ENCODE peak calls at places on chromosome 19, in eight cellular contexts. Q, H, L, T, F, U, A and G are unnamed samples.
A peak's percentile ranks its signal among the peaks of the same experiment; 100 is the strongest.

GRCh38 chr19:51295382-51296126 is 15.9 kb upstream of the IGLON5 start:
- DNase-seq in F (no peak), U (no peak), H (no peak), T (no peak), A (no peak), Q (no peak), L (no peak), G (no peak)

GRCh38 chr19:1481893-1482360 is 2.9 kb upstream of the C19orf25 start:
- DNase-seq in Q (no peak), F (peak; percentile 60), A (no peak), H (no peak), U (no peak), T (peak; percentile 13), L (no peak), G (no peak)

GRCh38 chr19:19711934-19712828 is 20.7 kb downstream of the ZNF14 start:
- DNase-seq in T (no peak), Q (no peak), L (no peak), U (no peak), F (no peak), A (no peak), H (no peak), G (no peak)

GRCh38 chr19:2327773-2328400 is 499 bp downstream of the LSM7 start:
- DNase-seq in U (peak; percentile 79), Q (no peak), L (peak; percentile 83), T (no peak), A (peak; percentile 80), H (no peak), F (no peak), G (no peak)

GRCh38 chr19:3464797-3465235 is 15.5 kb downstream of the SMIM24 start:
- DNase-seq in U (no peak), Q (no peak), F (no peak), H (no peak), L (no peak), A (no peak), T (no peak), G (no peak)

GRCh38 chr19:43735957-43736356 is 18.8 kb downstream of the SMG9 start:
- DNase-seq in H (no peak), L (no peak), Q (no peak), A (no peak), F (no peak), T (no peak), U (peak; percentile 21), G (no peak)

GRCh38 chr19:42121666-42122069 is 10.6 kb downstream of the POU2F2 start:
- DNase-seq in A (peak; percentile 43), U (peak; percentile 82), T (no peak), H (peak; percentile 73), L (peak; percentile 69), Q (peak; percentile 20), F (peak; percentile 85), G (no peak)

GRCh38 chr19:611506-611869 is 21.8 kb downstream of the HCN2 start:
- DNase-seq in F (no peak), H (no peak), A (no peak), U (peak; percentile 63), Q (no peak), L (peak; percentile 74), T (no peak), G (no peak)

GRCh38 chr19:29665826-29666633 is 769 bp downstream of the PLEKHF1 start:
- DNase-seq in U (peak; percentile 70), H (peak; percentile 88), Q (peak; percentile 54), L (peak; percentile 88), T (no peak), F (peak; percentile 73), A (peak; percentile 45), G (peak; percentile 83)

GRCh38 chr19:48194041-48194871 is 23.8 kb downstream of the ZSWIM9 start:
- DNase-seq in A (no peak), H (peak; percentile 60), L (peak; percentile 17), T (no peak), U (peak; percentile 28), Q (no peak), F (no peak), G (no peak)

GRCh38 chr19:57850553-57851017 is 926 bp downstream of the ZNF587 start:
- DNase-seq in A (peak; percentile 76), L (peak; percentile 27), Q (no peak), H (no peak), F (peak; percentile 74), T (peak; percentile 19), U (peak; percentile 45), G (no peak)

GRCh38 chr19:3285647-3286176 is 61.3 kb downstream of the CELF5 start:
- DNase-seq in U (peak; percentile 31), F (no peak), T (no peak), L (peak; percentile 28), Q (no peak), H (no peak), A (no peak), G (no peak)

GRCh38 chr19:54459282-54460229 is 4.0 kb downstream of the LENG9 start:
- DNase-seq in L (no peak), F (peak; percentile 49), A (peak; percentile 18), T (peak; percentile 83), Q (no peak), H (peak; percentile 59), U (no peak), G (no peak)

GRCh38 chr19:41887711-41888382 is 4.9 kb downstream of the ARHGEF1 start:
- DNase-seq in A (peak; percentile 70), Q (no peak), U (peak; percentile 29), F (peak; percentile 90), L (no peak), T (peak; percentile 76), H (peak; percentile 72), G (no peak)

GRCh38 chr19:48842744-48843162 is 6.5 kb upstream of the HSD17B14 start:
- DNase-seq in T (peak; percentile 40), H (peak; percentile 69), A (peak; percentile 55), L (peak; percentile 68), F (no peak), Q (peak; percentile 57), U (peak; percentile 71), G (no peak)

DNA sequence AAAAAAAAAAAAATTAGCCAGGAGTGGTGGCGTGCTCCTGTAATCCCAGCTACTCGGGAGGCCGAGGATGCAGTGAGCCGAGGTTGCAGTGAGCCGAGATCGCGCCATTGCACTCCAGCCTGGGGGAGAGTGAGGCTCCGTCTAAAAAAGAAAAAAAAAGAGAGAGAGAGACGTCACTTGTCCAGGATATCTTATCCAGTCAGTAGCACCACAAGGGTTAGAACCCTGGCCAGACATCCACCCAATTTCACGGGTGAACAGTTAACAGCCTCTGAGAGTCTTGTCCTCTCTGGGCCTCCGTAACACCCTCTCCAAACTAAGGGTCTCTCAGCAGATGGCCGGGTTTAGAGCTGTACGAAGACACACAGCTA is 917 bp upstream of the CLPTM1 start:
- DNase-seq in T (no peak), Q (no peak), A (no peak), H (no peak), L (no peak), U (no peak), F (no peak), G (no peak)
- H3K4me3 ChIP-seq in T (peak overlapping the region; percentile 80), Q (peak overlapping the region; percentile 84), A (peak overlapping the region; percentile 100), H (peak overlapping the region; percentile 73), L (peak overlapping the region; percentile 93), U (peak overlapping the region; percentile 96), F (peak overlapping the region; percentile 100), G (peak overlapping the region; percentile 89)

DNA sequence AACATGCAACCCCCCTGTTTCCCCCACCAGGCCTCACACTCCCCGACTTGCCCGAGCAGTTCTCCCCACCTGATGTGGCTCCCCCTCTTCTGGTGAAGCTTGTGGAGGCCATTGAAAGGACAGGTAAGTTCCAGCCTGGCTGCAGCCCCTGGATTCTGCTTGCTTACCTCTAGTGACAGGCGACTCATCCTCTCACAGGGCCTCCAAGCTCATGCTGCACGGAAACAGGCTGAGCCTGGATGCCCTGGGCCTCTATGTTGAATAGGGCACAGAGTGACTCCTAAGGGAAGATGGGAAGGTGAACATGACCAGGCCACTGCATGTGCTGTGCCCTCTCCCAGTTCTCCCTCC is 7.5 kb downstream of the PIK3R2 start:
- DNase-seq in U (no peak), T (no peak), Q (no peak), F (no peak), A (no peak), L (no peak), H (no peak), G (no peak)
- H3K4me3 ChIP-seq in U (no peak overlapping the region), T (no peak overlapping the region), Q (no peak overlapping the region), F (no peak overlapping the region), A (peak overlapping the region; percentile 36), L (no peak overlapping the region), H (no peak overlapping the region), G (no peak overlapping the region)

GRCh38 chr19:5953680-5954213 is 24.2 kb downstream of the RANBP3 start:
- DNase-seq in F (peak; percentile 45), A (no peak), Q (no peak), L (no peak), T (no peak), H (no peak), U (no peak), G (no peak)

GRCh38 chr19:5954293-5954692 is 23.6 kb downstream of the RANBP3 start:
- DNase-seq in F (no peak), T (no peak), A (no peak), Q (no peak), U (no peak), L (no peak), H (no peak), G (no peak)

GRCh38 chr19:5952193-5953033 is 25.5 kb downstream of the RANBP3 start:
- DNase-seq in F (peak; percentile 39), Q (no peak), T (no peak), L (no peak), A (no peak), U (no peak), H (no peak), G (no peak)

GRCh38 chr19:5951338-5951861 is 26.5 kb downstream of the RANBP3 start:
- DNase-seq in F (peak; percentile 60), H (no peak), U (no peak), L (no peak), A (no peak), T (no peak), Q (no peak), G (no peak)

DNA sequence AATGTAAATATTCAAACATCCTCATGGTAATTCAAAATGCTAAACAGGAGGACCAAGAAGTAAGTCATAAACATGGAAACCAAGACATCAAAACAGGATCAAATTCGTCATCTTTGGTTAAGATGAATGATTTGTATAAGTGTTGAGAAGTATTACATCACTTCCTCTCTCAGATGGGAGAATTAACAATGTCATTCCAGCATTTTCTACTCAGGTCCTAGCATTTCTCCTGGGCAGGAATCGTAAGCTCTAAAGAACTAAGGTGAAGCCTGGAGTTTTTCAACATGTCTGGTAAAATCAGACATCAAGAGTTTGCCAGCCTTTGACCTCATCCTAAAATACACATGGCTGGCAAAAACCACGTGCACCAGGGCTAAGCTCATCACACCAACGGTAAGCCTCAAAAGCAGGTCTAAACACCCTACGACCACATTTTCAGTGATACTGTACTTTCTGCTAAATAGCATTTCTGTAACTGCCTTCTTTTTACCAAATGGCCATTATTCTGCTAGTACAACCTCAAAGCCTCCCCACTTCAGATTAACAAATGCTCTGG is 24.8 kb downstream of the RANBP3 start:
- DNase-seq in T (no peak), Q (no peak), A (no peak), L (no peak), F (no peak), H (no peak), U (peak; percentile 36), G (no peak)
- H3K4me3 ChIP-seq in T (no peak overlapping the region), Q (no peak overlapping the region), A (no peak overlapping the region), L (no peak overlapping the region), F (no peak overlapping the region), H (no peak overlapping the region), U (no peak overlapping the region), G (no peak overlapping the region)

DNA sequence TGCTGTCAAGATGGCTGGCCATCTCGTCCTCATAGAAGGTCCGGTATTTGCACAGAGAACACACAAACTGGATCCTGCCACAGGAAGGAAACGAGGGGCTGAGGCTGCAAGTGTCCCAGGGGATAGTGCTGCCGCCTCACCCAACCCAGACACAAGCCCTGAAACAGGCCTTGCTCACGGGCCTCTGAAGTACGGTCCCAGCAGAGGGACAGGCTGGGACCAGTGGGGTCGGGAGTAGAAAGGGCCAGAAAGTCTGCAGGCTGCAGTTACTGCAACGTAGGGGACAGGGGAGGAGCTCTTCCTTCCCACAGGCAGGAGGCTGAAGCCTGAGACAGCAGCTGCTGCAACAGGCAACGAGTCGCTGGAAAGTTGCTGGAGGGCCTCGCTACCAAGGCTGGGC is 18.2 kb upstream of the AKAP8 start:
- DNase-seq in L (no peak), A (no peak), U (no peak), H (no peak), F (no peak), Q (no peak), T (no peak), G (no peak)
- H3K4me3 ChIP-seq in L (no peak overlapping the region), A (no peak overlapping the region), U (no peak overlapping the region), H (no peak overlapping the region), F (no peak overlapping the region), Q (no peak overlapping the region), T (no peak overlapping the region), G (no peak overlapping the region)